ENCODE peak calls at places on chromosomes 2 and 18, in seven cellular contexts. R, D, E, V, G, F and L are unnamed samples.
A peak's percentile ranks its signal among the peaks of the same experiment; 100 is the strongest.

GRCh38 chr2:200860092-200860795 is 4.2 kb downstream of the CLK1 start:
- DNase-seq in R (no peak), D (no peak), E (no peak), V (peak; percentile 48), G (no peak), F (peak; percentile 41), L (no peak)

GRCh38 chr2:73043279-73043678 is 28.2 kb downstream of the SFXN5 start:
- DNase-seq in R (no peak), D (no peak), E (no peak), V (no peak), G (no peak), F (no peak), L (no peak)

GRCh38 chr2:119260636-119261497 is 37.2 kb downstream of the STEAP3 start:
- DNase-seq in R (peak; percentile 12), D (no peak), E (no peak), V (peak; percentile 52), G (no peak), F (no peak), L (no peak)

GRCh38 chr2:1132328-1132964 is 181.8 kb downstream of the SNTG2 start:
- DNase-seq in R (no peak), D (no peak), E (no peak), V (peak; percentile 27), G (no peak), F (no peak), L (no peak)

GRCh38 chr18:2486426-2486825 is 84.9 kb downstream of the METTL4 start:
- DNase-seq in R (no peak), D (no peak), E (no peak), V (no peak), G (no peak), F (no peak), L (no peak)

GRCh38 chr18:49754866-49755265 is 58.5 kb downstream of the ACAA2 start:
- DNase-seq in R (peak; percentile 13), D (no peak), E (no peak), V (peak; percentile 63), G (no peak), F (peak; percentile 89), L (no peak)

GRCh38 chr2:118013221-118013723 is 598 bp downstream of the CCDC93 start:
- DNase-seq in R (no peak), D (peak; percentile 7), E (no peak), V (peak; percentile 46), G (peak; percentile 65), F (peak; percentile 40), L (peak; percentile 58)

GRCh38 chr18:62566199-62566598 is 43.4 kb downstream of the ZCCHC2 start:
- DNase-seq in R (peak; percentile 7), D (peak; percentile 42), E (no peak), V (peak; percentile 6), G (no peak), F (peak; percentile 24), L (no peak)

GRCh38 chr2:230715201-230715600 is 2.6 kb downstream of the CAB39 start:
- DNase-seq in R (peak; percentile 52), D (no peak), E (no peak), V (no peak), G (no peak), F (no peak), L (no peak)

GRCh38 chr2:216551234-216551633 is 52.6 kb downstream of the RPL37A start:
- DNase-seq in R (peak; percentile 88), D (peak; percentile 70), E (no peak), V (no peak), G (no peak), F (peak; percentile 59), L (no peak)

GRCh38 chr2:168278424-168278888 is 31.1 kb upstream of the STK39 start:
- DNase-seq in R (peak; percentile 31), D (peak; percentile 70), E (peak; percentile 39), V (peak; percentile 68), G (no peak), F (peak; percentile 31), L (peak; percentile 76)

GRCh38 chr2:121969155-121969554 is 213.7 kb downstream of the TSN start:
- DNase-seq in R (no peak), D (no peak), E (no peak), V (no peak), G (no peak), F (no peak), L (no peak)

GRCh38 chr2:1731963-1732768 is 12.1 kb downstream of the PXDN start:
- DNase-seq in R (peak; percentile 92), D (no peak), E (no peak), V (peak; percentile 67), G (peak; percentile 20), F (no peak), L (no peak)